ENCODE peak calls at places on chromosomes 3 and 15, in nine cellular contexts. Q is endothelial cell of umbilical vein, I is A549, V is tibial nerve, T is NB4, W is upper lobe of left lung, X is gastrocnemius medialis, L is Peyer's patch, A is IMR-90. Z is an unnamed sample.

GRCh38 chr3:110378481-110378880 is 693.1 kb upstream of the NECTIN3 start:
- DNase-seq in Q (no peak), L (no peak), T (no peak), X (no peak), A (peak; percentile 55), V (no peak), I (no peak), W (no peak), Z (no peak)

GRCh38 chr3:10505791-10506585 is 602 bp upstream of the ATP2B2 start:
- DNase-seq in V (no peak), T (no peak), I (no peak), X (no peak), L (no peak), Q (no peak), A (no peak), W (no peak), Z (no peak)

GRCh38 chr15:66789029-66790025 is 87.3 kb downstream of the SMAD6 start:
- DNase-seq in A (peak; percentile 81), V (no peak), W (peak; percentile 49), X (no peak), T (peak; percentile 55), I (no peak), L (peak; percentile 54), Q (peak; percentile 57), Z (peak; percentile 23)

GRCh38 chr3:101070260-101071121 is 77.3 kb upstream of the ABI3BP start:
- DNase-seq in X (peak; percentile 5), Q (peak; percentile 46), T (peak; percentile 59), W (peak; percentile 64), A (no peak), I (no peak), V (no peak), L (peak; percentile 86), Z (peak; percentile 84)

GRCh38 chr3:43817081-43817480 is 126.3 kb downstream of the ABHD5 start:
- DNase-seq in I (no peak), W (no peak), X (no peak), L (no peak), V (no peak), Q (no peak), T (no peak), A (no peak), Z (no peak)

GRCh38 chr15:39582977-39583585 is 2.2 kb downstream of the THBS1 start:
- DNase-seq in L (no peak), W (no peak), T (no peak), A (no peak), V (no peak), I (no peak), X (no peak), Q (peak; percentile 22), Z (no peak)

GRCh38 chr3:114444216-114444615 is 150.4 kb downstream of the TIGIT start:
- DNase-seq in V (no peak), L (no peak), T (no peak), A (no peak), X (no peak), Q (no peak), W (no peak), I (no peak), Z (no peak)

GRCh38 chr3:113507501-113508067 is 7.4 kb downstream of the SPICE1 start:
- DNase-seq in W (no peak), V (no peak), X (no peak), I (no peak), T (no peak), A (no peak), Q (no peak), L (no peak), Z (no peak)

GRCh38 chr15:68362537-68363126 is 69.3 kb downstream of the ITGA11 start:
- DNase-seq in Q (no peak), I (no peak), W (no peak), L (no peak), V (no peak), X (no peak), A (no peak), T (no peak), Z (no peak)

GRCh38 chr3:143974181-143974876 is 2.7 kb downstream of the DIPK2A start:
- DNase-seq in Q (peak; percentile 51), T (no peak), W (no peak), L (no peak), A (no peak), V (no peak), X (no peak), I (no peak), Z (no peak)

GRCh38 chr15:45137703-45138102 is 7.9 kb downstream of the DUOX1 start:
- DNase-seq in V (no peak), T (no peak), Q (no peak), L (no peak), W (no peak), I (no peak), X (no peak), A (no peak), Z (no peak)

GRCh38 chr3:98779936-98780335 is 16.8 kb downstream of the ST3GAL6 start:
- DNase-seq in T (peak; percentile 14), V (no peak), Q (peak; percentile 97), W (no peak), A (peak; percentile 62), L (no peak), X (no peak), I (no peak), Z (no peak)

DNA sequence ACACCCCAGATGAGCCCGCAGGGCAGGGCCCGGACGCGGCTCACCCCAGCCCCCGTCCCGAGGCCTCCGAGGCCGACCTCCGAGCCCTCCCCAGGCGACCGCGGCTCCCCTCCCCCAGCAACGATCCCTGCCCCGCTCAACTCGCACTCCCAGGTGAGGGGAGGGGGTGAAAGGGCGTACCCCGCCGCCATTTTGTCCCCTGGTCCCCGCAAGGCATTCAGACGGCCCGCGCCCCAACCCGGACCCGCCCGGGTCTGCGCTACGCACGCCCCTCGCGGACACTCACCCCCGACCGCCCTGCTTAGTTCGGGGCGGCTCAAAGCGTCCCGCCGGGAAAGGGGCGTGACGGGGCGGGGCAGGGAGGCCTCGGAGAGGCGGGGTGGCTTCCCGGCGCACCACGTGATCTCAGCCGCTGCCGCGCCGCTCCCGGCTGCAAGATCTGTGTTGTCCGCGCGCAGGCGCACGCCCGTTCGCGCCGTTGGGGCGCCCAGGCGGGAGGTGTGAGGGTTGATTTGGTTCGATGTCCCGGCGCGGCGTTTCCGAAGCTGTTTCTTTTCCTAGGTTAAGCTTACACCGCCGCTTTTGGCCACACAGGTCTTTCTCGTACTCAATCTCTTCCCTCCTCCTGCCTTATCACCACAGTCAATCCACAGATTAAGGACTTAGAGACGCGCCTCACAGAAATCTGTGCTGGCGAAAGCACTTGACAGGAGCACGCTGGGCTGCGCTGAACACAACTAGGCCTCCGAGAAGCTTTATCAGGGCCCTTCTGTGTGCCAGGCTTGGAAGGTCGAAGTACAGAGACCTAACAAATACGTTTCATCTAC is at the start of gene SCAPER:
- DNase-seq in Q (peak; percentile 92), L (peak; percentile 97), X (peak; percentile 91), V (peak; percentile 86), T (peak; percentile 97), I (peak; percentile 91), W (peak; percentile 96), A (peak; percentile 82), Z (peak; percentile 84)
- TF ChIP-seq POLR2A in Q (peak; percentile 80), L (peak; percentile 50), X (peak; percentile 92), V (peak; percentile 62), T (peak; percentile 79), I (peak; percentile 41), W (peak; percentile 85), A (peak; percentile 44), Z (no peak)

GRCh38 chr3:178968996-178969700 is 102.5 kb downstream of the ZMAT3 start:
- DNase-seq in W (no peak), Q (no peak), T (no peak), A (no peak), V (no peak), I (no peak), L (no peak), X (no peak), Z (no peak)

GRCh38 chr3:178967184-178967532 is 104.5 kb downstream of the ZMAT3 start:
- DNase-seq in I (no peak), W (no peak), X (no peak), T (no peak), A (no peak), L (no peak), V (no peak), Q (no peak), Z (no peak)

GRCh38 chr3:178964551-178964950 is 107.1 kb downstream of the ZMAT3 start:
- DNase-seq in T (no peak), A (no peak), W (no peak), V (no peak), L (no peak), X (no peak), I (no peak), Q (no peak), Z (no peak)

GRCh38 chr3:178971614-178972013 is 100.0 kb downstream of the ZMAT3 start:
- DNase-seq in V (no peak), T (no peak), W (no peak), L (no peak), Q (no peak), I (no peak), A (peak; percentile 18), X (peak; percentile 4), Z (no peak)

GRCh38 chr3:178966299-178967183 is 105.1 kb downstream of the ZMAT3 start:
- DNase-seq in A (peak; percentile 37), L (no peak), Q (peak; percentile 72), V (no peak), W (no peak), I (no peak), T (peak; percentile 25), X (no peak), Z (no peak)
- H3K4me3 ChIP-seq in A (no peak overlapping the region), L (no peak overlapping the region), Q (no peak overlapping the region), V (peak overlapping the region; percentile 22), W (no peak overlapping the region), I (no peak overlapping the region), T (no peak overlapping the region), X (peak overlapping the region; percentile 18), Z (no peak overlapping the region)

GRCh38 chr15:59216911-59217310 is 10.3 kb downstream of the LDHAL6B start:
- DNase-seq in V (no peak), A (no peak), L (no peak), Q (no peak), X (no peak), I (no peak), W (no peak), T (no peak), Z (no peak)

GRCh38 chr15:59218099-59218498 is 11.5 kb downstream of the LDHAL6B start:
- DNase-seq in X (no peak), W (no peak), T (no peak), Q (peak; percentile 89), A (no peak), L (no peak), V (no peak), I (no peak), Z (no peak)

GRCh38 chr15:59221479-59221878 is 14.8 kb downstream of the LDHAL6B start:
- DNase-seq in A (no peak), X (no peak), I (no peak), V (no peak), L (no peak), Q (no peak), W (no peak), T (no peak), Z (no peak)

GRCh38 chr15:59222106-59222505 is 15.5 kb downstream of the LDHAL6B start:
- DNase-seq in V (no peak), Q (no peak), I (no peak), T (no peak), X (no peak), A (peak; percentile 83), W (no peak), L (no peak), Z (no peak)

GRCh38 chr15:59218710-59219109 is 12.1 kb downstream of the LDHAL6B start:
- DNase-seq in L (no peak), X (no peak), T (no peak), V (no peak), Q (no peak), I (no peak), W (no peak), A (no peak), Z (no peak)
- TF ChIP-seq POLR2A in L (no peak), X (no peak), T (no peak), V (no peak), Q (no peak), I (no peak), W (no peak), A (no peak), Z (no peak)

GRCh38 chr3:132034097-132034485 is 723 bp downstream of the CPNE4 start:
- DNase-seq in T (no peak), X (no peak), W (no peak), L (no peak), Q (no peak), V (no peak), A (no peak), I (no peak), Z (no peak)
- H3K4me3 ChIP-seq in T (no peak overlapping the region), X (no peak overlapping the region), W (peak overlapping the region; percentile 29), L (no peak overlapping the region), Q (no peak overlapping the region), V (peak overlapping the region; percentile 31), A (no peak overlapping the region), I (peak overlapping the region; percentile 78), Z (no peak overlapping the region)

Z was measured in lower leg skin.